ENCODE peak calls at places on chromosomes 5 and 9, in five cellular contexts. One of them, this sample, is unnamed.

GRCh38 chr5:267716-268115 is 3.7 kb upstream of the PDCD6 start:
- DNase-seq in amniotic stem cell: no peak
- DNase-seq in fibroblast of pulmonary artery: no peak
- DNase-seq in effector memory CD8-positive, alpha-beta T cell: no peak
- DNase-seq in neural progenitor cell: no peak
- DNase-seq in this sample: no peak

GRCh38 chr5:101278011-101278687 is 375.1 kb upstream of the ST8SIA4 start:
- DNase-seq in amniotic stem cell: no peak
- DNase-seq in fibroblast of pulmonary artery: peak; percentile 0
- DNase-seq in effector memory CD8-positive, alpha-beta T cell: no peak
- DNase-seq in neural progenitor cell: no peak
- DNase-seq in this sample: no peak

GRCh38 chr5:162817381-162817780 is 620.0 kb upstream of the CCNG1 start:
- DNase-seq in amniotic stem cell: no peak
- DNase-seq in fibroblast of pulmonary artery: no peak
- DNase-seq in effector memory CD8-positive, alpha-beta T cell: no peak
- DNase-seq in neural progenitor cell: peak; percentile 29
- DNase-seq in this sample: no peak

GRCh38 chr9:128588581-128589233 is 36.3 kb downstream of the SPTAN1 start:
- DNase-seq in amniotic stem cell: no peak
- DNase-seq in fibroblast of pulmonary artery: no peak
- DNase-seq in effector memory CD8-positive, alpha-beta T cell: no peak
- DNase-seq in neural progenitor cell: no peak
- DNase-seq in this sample: no peak

GRCh38 chr9:125591888-125592287 is 115.1 kb downstream of the MAPKAP1 start:
- DNase-seq in amniotic stem cell: no peak
- DNase-seq in fibroblast of pulmonary artery: no peak
- DNase-seq in effector memory CD8-positive, alpha-beta T cell: no peak
- DNase-seq in neural progenitor cell: no peak
- DNase-seq in this sample: no peak

GRCh38 chr9:607417-607816 is 234.1 kb upstream of the DMRT1 start:
- DNase-seq in amniotic stem cell: no peak
- DNase-seq in fibroblast of pulmonary artery: no peak
- DNase-seq in effector memory CD8-positive, alpha-beta T cell: no peak
- DNase-seq in neural progenitor cell: no peak
- DNase-seq in this sample: no peak

GRCh38 chr5:19886123-19886921 is 101.7 kb downstream of the CDH18 start:
- DNase-seq in amniotic stem cell: peak; percentile 67
- DNase-seq in fibroblast of pulmonary artery: peak; percentile 50
- DNase-seq in effector memory CD8-positive, alpha-beta T cell: no peak
- DNase-seq in neural progenitor cell: no peak
- DNase-seq in this sample: peak; percentile 32

GRCh38 chr5:179265529-179266290 is 79.6 kb downstream of the ADAMTS2 start:
- DNase-seq in amniotic stem cell: peak; percentile 96
- DNase-seq in fibroblast of pulmonary artery: peak; percentile 99
- DNase-seq in effector memory CD8-positive, alpha-beta T cell: no peak
- DNase-seq in neural progenitor cell: peak; percentile 51
- DNase-seq in this sample: peak; percentile 91

GRCh38 chr9:120611690-120612068 is 31.7 kb upstream of the CDK5RAP2 start:
- DNase-seq in amniotic stem cell: no peak
- DNase-seq in fibroblast of pulmonary artery: no peak
- DNase-seq in effector memory CD8-positive, alpha-beta T cell: no peak
- DNase-seq in neural progenitor cell: no peak
- DNase-seq in this sample: no peak

GRCh38 chr5:31962321-31962720 is 211.8 kb downstream of the GOLPH3 start:
- DNase-seq in amniotic stem cell: no peak
- DNase-seq in fibroblast of pulmonary artery: no peak
- DNase-seq in effector memory CD8-positive, alpha-beta T cell: no peak
- DNase-seq in neural progenitor cell: no peak
- DNase-seq in this sample: no peak

GRCh38 chr5:150122158-150122510 is 33.5 kb downstream of the PDGFRB start:
- DNase-seq in amniotic stem cell: no peak
- DNase-seq in fibroblast of pulmonary artery: no peak
- DNase-seq in effector memory CD8-positive, alpha-beta T cell: no peak
- DNase-seq in neural progenitor cell: peak; percentile 61
- DNase-seq in this sample: no peak

GRCh38 chr5:143244000-143244736 is 159.3 kb downstream of the NR3C1 start:
- DNase-seq in amniotic stem cell: peak; percentile 98
- DNase-seq in fibroblast of pulmonary artery: peak; percentile 96
- DNase-seq in effector memory CD8-positive, alpha-beta T cell: no peak
- DNase-seq in neural progenitor cell: no peak
- DNase-seq in this sample: peak; percentile 89

GRCh38 chr9:89471390-89471789 is 26.5 kb downstream of the SEMA4D start:
- DNase-seq in amniotic stem cell: no peak
- DNase-seq in fibroblast of pulmonary artery: no peak
- DNase-seq in effector memory CD8-positive, alpha-beta T cell: no peak
- DNase-seq in neural progenitor cell: no peak
- DNase-seq in this sample: no peak

GRCh38 chr9:78097541-78097940 is 65.9 kb upstream of the GNAQ start:
- DNase-seq in amniotic stem cell: no peak
- DNase-seq in fibroblast of pulmonary artery: no peak
- DNase-seq in effector memory CD8-positive, alpha-beta T cell: no peak
- DNase-seq in neural progenitor cell: no peak
- DNase-seq in this sample: no peak

GRCh38 chr5:88826959-88827585 is 55.9 kb downstream of the MEF2C start:
- DNase-seq in amniotic stem cell: no peak
- DNase-seq in fibroblast of pulmonary artery: peak; percentile 98
- DNase-seq in effector memory CD8-positive, alpha-beta T cell: no peak
- DNase-seq in neural progenitor cell: no peak
- DNase-seq in this sample: no peak

GRCh38 chr5:56684159-56684558 is 131.2 kb upstream of the MAP3K1 start:
- DNase-seq in amniotic stem cell: no peak
- DNase-seq in fibroblast of pulmonary artery: no peak
- DNase-seq in effector memory CD8-positive, alpha-beta T cell: no peak
- DNase-seq in neural progenitor cell: no peak
- DNase-seq in this sample: no peak

GRCh38 chr9:98532147-98532546 is 176.6 kb downstream of the GABBR2 start:
- DNase-seq in amniotic stem cell: no peak
- DNase-seq in fibroblast of pulmonary artery: no peak
- DNase-seq in effector memory CD8-positive, alpha-beta T cell: no peak
- DNase-seq in neural progenitor cell: no peak
- DNase-seq in this sample: no peak

GRCh38 chr5:10513501-10514442 is 50.1 kb upstream of the ANKRD33B start:
- DNase-seq in amniotic stem cell: peak; percentile 51
- DNase-seq in fibroblast of pulmonary artery: peak; percentile 86
- DNase-seq in effector memory CD8-positive, alpha-beta T cell: no peak
- DNase-seq in neural progenitor cell: peak; percentile 52
- DNase-seq in this sample: peak; percentile 82

GRCh38 chr5:5884593-5884992 is 462.1 kb downstream of the ICE1 start:
- DNase-seq in amniotic stem cell: no peak
- DNase-seq in fibroblast of pulmonary artery: no peak
- DNase-seq in effector memory CD8-positive, alpha-beta T cell: no peak
- DNase-seq in neural progenitor cell: no peak
- DNase-seq in this sample: no peak

GRCh38 chr5:132303589-132303988 is 9.4 kb downstream of the SLC22A4 start:
- DNase-seq in amniotic stem cell: no peak
- DNase-seq in fibroblast of pulmonary artery: no peak
- DNase-seq in effector memory CD8-positive, alpha-beta T cell: no peak
- DNase-seq in neural progenitor cell: no peak
- DNase-seq in this sample: no peak

GRCh38 chr9:111458139-111459009 is 25.8 kb downstream of the ECPAS start:
- DNase-seq in amniotic stem cell: no peak
- DNase-seq in fibroblast of pulmonary artery: peak; percentile 13
- DNase-seq in effector memory CD8-positive, alpha-beta T cell: no peak
- DNase-seq in neural progenitor cell: no peak
- DNase-seq in this sample: no peak

GRCh38 chr9:27924502-27924901 is 351.2 kb upstream of the C9orf72 start:
- DNase-seq in amniotic stem cell: no peak
- DNase-seq in fibroblast of pulmonary artery: no peak
- DNase-seq in effector memory CD8-positive, alpha-beta T cell: no peak
- DNase-seq in neural progenitor cell: no peak
- DNase-seq in this sample: no peak

GRCh38 chr9:19631181-19631580 is 157.7 kb downstream of the SLC24A2 start:
- DNase-seq in amniotic stem cell: no peak
- DNase-seq in fibroblast of pulmonary artery: no peak
- DNase-seq in effector memory CD8-positive, alpha-beta T cell: no peak
- DNase-seq in neural progenitor cell: no peak
- DNase-seq in this sample: no peak

GRCh38 chr5:42887094-42887493 is 75.4 kb upstream of the SELENOP start:
- DNase-seq in amniotic stem cell: no peak
- DNase-seq in fibroblast of pulmonary artery: no peak
- DNase-seq in effector memory CD8-positive, alpha-beta T cell: no peak
- DNase-seq in neural progenitor cell: no peak
- DNase-seq in this sample: no peak

GRCh38 chr9:126499911-126500599 is 113.7 kb upstream of the LMX1B start:
- DNase-seq in amniotic stem cell: no peak
- DNase-seq in fibroblast of pulmonary artery: no peak
- DNase-seq in effector memory CD8-positive, alpha-beta T cell: no peak
- DNase-seq in neural progenitor cell: no peak
- DNase-seq in this sample: no peak

GRCh38 chr9:93357649-93358048 is 93.8 kb upstream of the FAM120A start:
- DNase-seq in amniotic stem cell: no peak
- DNase-seq in fibroblast of pulmonary artery: no peak
- DNase-seq in effector memory CD8-positive, alpha-beta T cell: no peak
- DNase-seq in neural progenitor cell: no peak
- DNase-seq in this sample: no peak

GRCh38 chr5:90518666-90519065 is 10.7 kb downstream of the LYSMD3 start:
- DNase-seq in amniotic stem cell: no peak
- DNase-seq in fibroblast of pulmonary artery: peak; percentile 18
- DNase-seq in effector memory CD8-positive, alpha-beta T cell: no peak
- DNase-seq in neural progenitor cell: no peak
- DNase-seq in this sample: no peak

GRCh38 chr5:11182441-11183080 is 421.5 kb upstream of the DAP start:
- DNase-seq in amniotic stem cell: peak; percentile 17
- DNase-seq in fibroblast of pulmonary artery: peak; percentile 31
- DNase-seq in effector memory CD8-positive, alpha-beta T cell: no peak
- DNase-seq in neural progenitor cell: peak; percentile 62
- DNase-seq in this sample: peak; percentile 48

GRCh38 chr5:35029333-35029732 is 18.4 kb downstream of the AGXT2 start:
- DNase-seq in amniotic stem cell: no peak
- DNase-seq in fibroblast of pulmonary artery: peak; percentile 73
- DNase-seq in effector memory CD8-positive, alpha-beta T cell: no peak
- DNase-seq in neural progenitor cell: no peak
- DNase-seq in this sample: no peak

GRCh38 chr9:124570942-124571666 is 63.9 kb upstream of the NR5A1 start:
- DNase-seq in amniotic stem cell: no peak
- DNase-seq in fibroblast of pulmonary artery: no peak
- DNase-seq in effector memory CD8-positive, alpha-beta T cell: no peak
- DNase-seq in neural progenitor cell: no peak
- DNase-seq in this sample: no peak

GRCh38 chr9:19828586-19828985 is 39.7 kb upstream of the SLC24A2 start:
- DNase-seq in amniotic stem cell: no peak
- DNase-seq in fibroblast of pulmonary artery: no peak
- DNase-seq in effector memory CD8-positive, alpha-beta T cell: no peak
- DNase-seq in neural progenitor cell: no peak
- DNase-seq in this sample: no peak

GRCh38 chr5:132464155-132464939 is 26.2 kb downstream of the IRF1 start:
- DNase-seq in amniotic stem cell: no peak
- DNase-seq in fibroblast of pulmonary artery: no peak
- DNase-seq in effector memory CD8-positive, alpha-beta T cell: peak; percentile 27
- DNase-seq in neural progenitor cell: peak; percentile 51
- DNase-seq in this sample: no peak